ENCODE peak calls at places on chromosomes 2 and 18, in ten cellular contexts. V, J, S, N, O, Q, A, R, P and I are unnamed samples.

GRCh38 chr2:137508739-137509384 is 455.4 kb upstream of the HNMT start:
- DNase-seq in V (no peak), J (no peak), S (no peak), N (no peak), O (no peak), Q (no peak), A (no peak), R (no peak), P (no peak), I (no peak)

GRCh38 chr2:219418570-219419189 is 503 bp downstream of the DES start:
- DNase-seq in V (no peak), J (no peak), S (no peak), N (peak; percentile 33), O (no peak), Q (no peak), A (no peak), R (no peak), P (no peak), I (no peak)

GRCh38 chr18:22348521-22349316 is 69.0 kb downstream of the CTAGE1 start:
- DNase-seq in V (peak; percentile 81), J (peak; percentile 77), S (no peak), N (peak; percentile 94), O (peak; percentile 74), Q (peak; percentile 75), A (no peak), R (peak; percentile 63), P (no peak), I (peak; percentile 26)

GRCh38 chr18:23226930-23227728 is 91.8 kb downstream of the CABLES1 start:
- DNase-seq in V (peak; percentile 32), J (peak; percentile 25), S (peak; percentile 33), N (peak; percentile 92), O (no peak), Q (no peak), A (no peak), R (peak; percentile 52), P (no peak), I (no peak)

GRCh38 chr2:70520825-70521224 is 32.8 kb downstream of the TGFA start:
- DNase-seq in V (peak; percentile 47), J (no peak), S (no peak), N (no peak), O (no peak), Q (no peak), A (no peak), R (no peak), P (no peak), I (no peak)

GRCh38 chr2:3078684-3079083 is 298.9 kb downstream of the EIPR1 start:
- DNase-seq in V (no peak), J (no peak), S (no peak), N (peak; percentile 1), O (no peak), Q (no peak), A (no peak), R (no peak), P (no peak), I (no peak)

GRCh38 chr2:12048551-12048950 is 302.1 kb downstream of the LPIN1 start:
- DNase-seq in V (no peak), J (no peak), S (no peak), N (no peak), O (no peak), Q (no peak), A (no peak), R (no peak), P (peak; percentile 86), I (no peak)

GRCh38 chr2:234578389-234578788 is 81.5 kb upstream of the ARL4C start:
- DNase-seq in V (no peak), J (no peak), S (no peak), N (no peak), O (no peak), Q (no peak), A (no peak), R (no peak), P (no peak), I (no peak)

GRCh38 chr2:45607701-45608100 is 3.4 kb downstream of the SRBD1 start:
- DNase-seq in V (peak; percentile 26), J (no peak), S (no peak), N (peak; percentile 44), O (no peak), Q (no peak), A (peak; percentile 23), R (no peak), P (no peak), I (no peak)

GRCh38 chr18:11733031-11733430 is 44.0 kb downstream of the GNAL start:
- DNase-seq in V (peak; percentile 65), J (peak; percentile 58), S (peak; percentile 69), N (peak; percentile 74), O (peak; percentile 75), Q (peak; percentile 81), A (peak; percentile 72), R (peak; percentile 80), P (peak; percentile 71), I (peak; percentile 33)

GRCh38 chr18:2112435-2113045 is 458.8 kb downstream of the METTL4 start:
- DNase-seq in V (no peak), J (no peak), S (no peak), N (no peak), O (no peak), Q (no peak), A (no peak), R (no peak), P (no peak), I (no peak)

GRCh38 chr2:223090081-223090480 is 38.1 kb downstream of the KCNE4 start:
- DNase-seq in V (peak; percentile 51), J (no peak), S (no peak), N (no peak), O (no peak), Q (no peak), A (no peak), R (no peak), P (no peak), I (no peak)

GRCh38 chr2:75853441-75853840 is 142.7 kb upstream of the GCFC2 start:
- DNase-seq in V (no peak), J (no peak), S (no peak), N (peak; percentile 14), O (no peak), Q (no peak), A (no peak), R (no peak), P (no peak), I (no peak)

GRCh38 chr2:17107131-17107530 is 411.1 kb downstream of the RAD51AP2 start:
- DNase-seq in V (no peak), J (no peak), S (no peak), N (no peak), O (no peak), Q (no peak), A (no peak), R (no peak), P (no peak), I (no peak)

GRCh38 chr2:3122525-3122924 is 255.1 kb downstream of the EIPR1 start:
- DNase-seq in V (no peak), J (no peak), S (no peak), N (no peak), O (no peak), Q (no peak), A (no peak), R (no peak), P (no peak), I (no peak)

GRCh38 chr2:89797320-89798038 is 1106.0 kb downstream of the RPIA start:
- DNase-seq in V (no peak), J (no peak), S (no peak), N (no peak), O (no peak), Q (no peak), A (no peak), R (no peak), P (no peak), I (no peak)
- H3K9me3 ChIP-seq in V (no peaks in the 10 kb centered on the region), J (no peaks in the 10 kb centered on the region), S (peaks cover 57% of the 10 kb centered on the region), N (peaks cover 53% of the 10 kb centered on the region), O (no peaks in the 10 kb centered on the region), Q (peaks cover 5% of the 10 kb centered on the region), A (peaks cover 7% of the 10 kb centered on the region), R (no peaks in the 10 kb centered on the region), P (peaks cover 75% of the 10 kb centered on the region), I (peaks cover 13% of the 10 kb centered on the region)

DNA sequence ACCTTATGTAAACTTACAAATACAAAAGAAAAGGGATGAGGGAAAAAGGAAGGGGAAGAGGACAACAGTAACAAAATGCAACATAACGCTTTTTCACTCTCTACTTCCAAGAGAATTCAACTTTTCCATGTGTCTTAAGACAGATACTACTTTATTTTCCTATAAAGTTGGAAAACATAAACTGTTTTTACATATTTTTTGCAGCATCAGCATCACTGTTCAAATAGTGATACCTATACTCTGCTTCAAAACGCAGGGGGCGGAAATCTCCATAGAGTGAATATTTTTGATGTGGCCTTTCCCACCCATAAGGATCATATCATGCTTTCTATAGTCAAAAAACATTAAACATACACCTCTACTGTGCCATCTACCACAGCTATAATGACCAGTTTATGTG is 77.5 kb downstream of the BAZ2B start:
- DNase-seq in V (no peak), J (no peak), S (no peak), N (no peak), O (no peak), Q (no peak), A (no peak), R (no peak), P (no peak), I (no peak)
- H3K4me3 ChIP-seq in V (no peak overlapping the region), J (no peak overlapping the region), S (no peak overlapping the region), N (no peak overlapping the region), O (no peak overlapping the region), Q (no peak overlapping the region), A (no peak overlapping the region), R (no peak overlapping the region), P (no peak overlapping the region), I (no peak overlapping the region)

GRCh38 chr18:45359275-45360009 is 255.8 kb upstream of the SLC14A2 start:
- DNase-seq in V (peak; percentile 91), J (no peak), S (no peak), N (no peak), O (peak; percentile 73), Q (peak; percentile 38), A (no peak), R (no peak), P (no peak), I (no peak)
- H3K4me1 ChIP-seq in V (peaks cover 1% of the 10 kb centered on the region), J (no peaks in the 10 kb centered on the region), S (no peaks in the 10 kb centered on the region), N (peaks cover 26% of the 10 kb centered on the region), O (no peaks in the 10 kb centered on the region), Q (no peaks in the 10 kb centered on the region), A (peaks cover 7% of the 10 kb centered on the region), R (no peaks in the 10 kb centered on the region), P (no peaks in the 10 kb centered on the region), I (no peaks in the 10 kb centered on the region)

GRCh38 chr2:82528288-82528687 is 1930.8 kb downstream of the SUCLG1 start:
- DNase-seq in V (no peak), J (no peak), S (no peak), N (no peak), O (no peak), Q (no peak), A (no peak), R (no peak), P (no peak), I (no peak)

GRCh38 chr2:82526267-82526666 is 1932.8 kb downstream of the SUCLG1 start:
- DNase-seq in V (no peak), J (no peak), S (no peak), N (no peak), O (no peak), Q (no peak), A (no peak), R (no peak), P (no peak), I (no peak)

GRCh38 chr2:82524826-82525225 is 1934.3 kb downstream of the SUCLG1 start:
- DNase-seq in V (no peak), J (no peak), S (no peak), N (no peak), O (no peak), Q (no peak), A (no peak), R (no peak), P (no peak), I (no peak)

DNA sequence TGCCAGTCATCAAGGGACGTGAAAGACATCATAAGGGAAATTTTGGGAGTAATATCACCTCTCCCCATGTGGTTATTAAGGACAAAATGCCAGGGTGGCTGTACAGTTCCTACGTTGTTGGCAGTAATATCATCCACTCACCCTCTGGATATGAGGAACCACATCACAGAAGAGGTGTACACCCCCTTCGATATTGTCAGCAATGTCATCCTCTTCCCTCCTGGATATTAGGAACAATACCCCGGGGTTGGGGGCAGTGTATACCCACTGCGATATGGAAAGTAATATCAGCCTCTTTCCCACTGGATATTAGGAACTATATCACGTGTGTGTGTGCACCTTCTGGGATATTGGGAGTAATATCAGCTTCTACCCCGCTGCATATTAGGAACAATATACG is 1933.3 kb downstream of the SUCLG1 start:
- DNase-seq in V (no peak), J (no peak), S (no peak), N (no peak), O (no peak), Q (no peak), A (no peak), R (no peak), P (no peak), I (no peak)
- H3K9me3 ChIP-seq in V (no peaks in the 10 kb centered on the region), J (no peaks in the 10 kb centered on the region), S (no peaks in the 10 kb centered on the region), N (no peaks in the 10 kb centered on the region), O (no peaks in the 10 kb centered on the region), Q (no peaks in the 10 kb centered on the region), A (no peaks in the 10 kb centered on the region), R (no peaks in the 10 kb centered on the region), P (no peaks in the 10 kb centered on the region), I (no peaks in the 10 kb centered on the region)